ENCODE peak calls at places on chromosomes 7 and 10, in four cellular contexts. V is HCT116, U is suprapubic skin, H is prostate gland. B is an unnamed sample.

GRCh38 chr7:12436126-12436525 is 32.5 kb upstream of the VWDE start:
- DNase-seq in V (no peak), H (no peak), U (no peak), B (no peak)

GRCh38 chr10:3902809-3903410 is 117.9 kb upstream of the KLF6 start:
- DNase-seq in V (no peak), U (no peak), H (no peak), B (no peak)

GRCh38 chr10:113227045-113227444 is 277.0 kb downstream of the TCF7L2 start:
- DNase-seq in H (no peak), U (no peak), V (no peak), B (no peak)

GRCh38 chr10:86654411-86655172 is at the start of gene OPN4:
- DNase-seq in H (no peak), U (peak), V (no peak), B (no peak)

GRCh38 chr7:34158754-34159153 is 253.4 kb downstream of the BMPER start:
- DNase-seq in H (no peak), U (no peak), V (no peak), B (no peak)

GRCh38 chr10:4847580-4848020 is 21.6 kb downstream of the AKR1E2 start:
- DNase-seq in H (peak), U (no peak), V (no peak), B (no peak)

GRCh38 chr7:1915326-1915725 is 245.2 kb downstream of the ELFN1 start:
- DNase-seq in U (no peak), V (no peak), H (no peak), B (no peak)

GRCh38 chr7:105454921-105455320 is 66.2 kb upstream of the SRPK2 start:
- DNase-seq in U (no peak), H (peak), V (no peak), B (no peak)

GRCh38 chr10:72889391-72889831 is 4.1 kb upstream of the OIT3 start:
- DNase-seq in H (peak), U (no peak), V (no peak), B (peak)

GRCh38 chr10:88243847-88244730 is 339.0 kb downstream of the RNLS start:
- DNase-seq in H (no peak), V (no peak), U (no peak), B (peak)

DNA sequence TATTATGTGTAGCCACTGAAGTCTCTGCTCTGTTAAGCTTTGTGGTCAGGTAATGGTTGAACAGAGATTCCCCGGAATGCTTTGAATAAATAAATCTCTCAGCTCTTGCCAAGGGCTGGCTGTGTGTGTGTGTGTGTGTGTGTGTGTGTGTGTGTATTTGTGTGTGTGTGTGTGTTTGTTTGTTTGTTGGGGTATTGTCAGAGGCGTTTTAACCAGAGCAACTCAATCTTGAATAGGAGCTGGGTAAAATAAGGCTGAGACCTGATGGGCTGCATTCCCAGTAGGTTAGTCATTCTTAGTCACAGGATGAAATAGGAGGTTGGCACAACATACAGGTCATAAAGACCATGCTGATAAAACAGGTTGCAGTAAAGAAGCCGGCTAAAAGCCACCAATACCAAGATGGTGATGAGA is 256.2 kb upstream of the CACNA2D1 start:
- DNase-seq in U (no peak), H (peak), V (peak), B (no peak)
- TF ChIP-seq CTCF in U (no peak), H (no peak), V (no peak), B (no peak)

GRCh38 chr7:16420649-16421332 is 547 bp downstream of the CRPPA start:
- DNase-seq in V (peak), H (peak), U (peak), B (peak)
- TF ChIP-seq POLR2A in V (peak), H (peak), U (no peak), B (no peak)

GRCh38 chr10:70222340-70222794 is 10.9 kb downstream of the PPA1 start:
- DNase-seq in U (no peak), V (peak), H (peak), B (no peak)
- H3K4me3 ChIP-seq in U (no peak), V (no peak), H (no peak), B (no peak)

GRCh38 chr10:30493609-30494530 is 59.9 kb downstream of the MAP3K8 start:
- DNase-seq in V (no peak), H (no peak), U (peak), B (peak)
- TF ChIP-seq CTCF in V (peak), H (no peak), U (peak), B (no peak)

GRCh38 chr10:9875353-9875752 is 1142.3 kb upstream of the CELF2 start:
- DNase-seq in V (no peak), H (no peak), U (no peak), B (no peak)

GRCh38 chr10:9878429-9878828 is 1139.2 kb upstream of the CELF2 start:
- DNase-seq in H (no peak), U (no peak), V (no peak), B (no peak)

GRCh38 chr10:9877978-9878377 is 1139.7 kb upstream of the CELF2 start:
- DNase-seq in V (no peak), U (no peak), H (no peak), B (no peak)
- TF ChIP-seq POLR2A in V (no peak), U (no peak), H (no peak), B (no peak)

GRCh38 chr7:29840701-29841100 is 34.4 kb downstream of the WIPF3 start:
- DNase-seq in H (no peak), V (no peak), U (no peak), B (no peak)

GRCh38 chr7:29841926-29842671 is 35.8 kb downstream of the WIPF3 start:
- DNase-seq in V (no peak), U (no peak), H (no peak), B (peak)

GRCh38 chr7:29844614-29845013 is 38.3 kb downstream of the WIPF3 start:
- DNase-seq in V (no peak), H (no peak), U (no peak), B (peak)

GRCh38 chr7:29843106-29843505 is 36.8 kb downstream of the WIPF3 start:
- DNase-seq in H (no peak), U (no peak), V (no peak), B (no peak)

DNA sequence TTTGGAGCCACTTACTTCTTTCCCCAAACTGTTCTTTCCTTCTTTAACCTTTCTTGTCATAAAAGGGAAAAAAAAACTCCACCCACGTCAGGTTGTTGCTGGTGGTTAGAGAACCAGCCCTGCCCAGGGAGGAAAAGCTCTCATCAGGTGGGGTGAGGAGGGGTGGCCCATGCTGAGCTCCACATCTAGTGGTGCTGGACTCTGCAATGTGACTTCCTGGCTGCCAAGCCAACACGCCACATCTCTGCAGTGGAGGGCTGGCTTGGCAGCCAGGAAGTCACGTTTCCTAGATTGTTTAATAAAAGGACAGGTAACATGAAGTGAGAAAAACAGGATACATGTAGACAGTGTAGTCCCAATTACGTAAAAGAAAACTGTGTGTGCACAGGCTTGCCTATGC is 37.4 kb downstream of the WIPF3 start:
- DNase-seq in H (no peak), V (no peak), U (no peak), B (peak)
- H3K4me3 ChIP-seq in H (no peak), V (no peak), U (no peak), B (no peak)

GRCh38 chr7:101402835-101403234 is 40.2 kb downstream of the COL26A1 start:
- DNase-seq in H (no peak), V (no peak), U (no peak), B (no peak)
- TF ChIP-seq CTCF in H (no peak), V (no peak), U (no peak), B (no peak)

B was measured in lower leg skin.